ENCODE peak calls at places on chromosomes 3 and 15, in eight cellular contexts. V is cardiac muscle cell, T is GM23338, D is mesenchymal stem cell, J is psoas muscle, I is transverse colon, X is ovary, O is SK-N-SH. E is an unnamed sample. For H3K4me1, the result is how much of the 10 kb centered on the place peaks cover.

GRCh38 chr3:172156309-172156998 is 117.1 kb downstream of the FNDC3B start:
- DNase-seq in T (peak), V (no peak), I (no peak), D (no peak), O (no peak), X (no peak), J (peak), E (peak)

GRCh38 chr3:46417841-46418611 is 11.0 kb downstream of the CCRL2 start:
- DNase-seq in I (no peak), D (no peak), V (no peak), J (no peak), T (peak), O (no peak), X (no peak), E (no peak)

GRCh38 chr3:46463120-46463867 is 1.4 kb downstream of the LTF start:
- DNase-seq in O (no peak), T (no peak), I (no peak), D (no peak), J (peak), X (no peak), V (no peak), E (no peak)

GRCh38 chr3:15647629-15648167 is 46.2 kb downstream of the BTD start:
- DNase-seq in X (no peak), J (no peak), O (no peak), I (peak), T (no peak), D (peak), V (peak), E (peak)

GRCh38 chr3:77420316-77420715 is 380.4 kb downstream of the ROBO2 start:
- DNase-seq in D (no peak), X (no peak), O (no peak), V (no peak), I (no peak), T (no peak), J (no peak), E (no peak)

GRCh38 chr3:187076297-187076696 is 63.0 kb downstream of the RPL39L start:
- DNase-seq in X (no peak), D (no peak), J (no peak), V (no peak), T (no peak), O (no peak), I (no peak), E (no peak)

GRCh38 chr3:126911162-126912026 is 71.5 kb upstream of the PLXNA1 start:
- DNase-seq in D (peak), I (peak), V (peak), O (no peak), X (no peak), T (no peak), J (peak), E (peak)

GRCh38 chr15:70236306-70237103 is 138.8 kb upstream of the TLE3 start:
- DNase-seq in D (peak), O (no peak), I (no peak), V (peak), T (no peak), X (no peak), J (no peak), E (peak)

GRCh38 chr3:25009665-25010064 is 418.4 kb upstream of the RARB start:
- DNase-seq in J (no peak), X (no peak), D (no peak), T (no peak), I (no peak), O (no peak), V (no peak), E (no peak)
- H3K4me1 ChIP-seq in J (under half), X (under half), D (under half), T (under half), I (under half), O (under half), V (half or more), E (under half)

DNA sequence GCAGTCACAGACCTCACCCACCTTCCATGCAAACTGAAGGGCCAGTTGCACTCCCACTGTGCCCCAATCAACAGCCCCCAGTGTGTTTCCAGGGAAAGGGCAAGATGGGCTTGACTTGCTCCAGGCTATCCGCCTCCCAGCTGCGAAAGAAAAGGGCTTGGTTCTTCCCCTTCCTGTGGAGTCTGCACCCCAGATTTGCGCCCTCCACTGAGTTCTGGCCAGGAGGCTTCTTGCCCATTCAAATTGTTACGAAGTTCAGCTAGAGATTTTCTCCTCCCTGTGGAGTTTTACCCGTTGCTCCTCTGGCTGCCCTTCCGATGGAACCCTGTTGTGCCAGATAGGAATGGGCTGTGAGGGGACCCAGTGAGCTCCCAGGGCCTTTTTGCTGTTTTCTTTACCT is 1096.9 kb upstream of the ALCAM start:
- DNase-seq in I (no peak), D (no peak), O (no peak), X (no peak), V (no peak), T (no peak), J (no peak), E (no peak)
- H3K4me1 ChIP-seq in I (under half), D (under half), O (under half), X (under half), V (under half), T (under half), J (under half), E (under half)

GRCh38 chr3:155184027-155184426 is 103.9 kb downstream of the MME start:
- DNase-seq in T (no peak), X (no peak), O (no peak), V (peak), D (peak), J (no peak), I (no peak), E (no peak)

GRCh38 chr3:155182467-155182866 is 102.3 kb downstream of the MME start:
- DNase-seq in D (no peak), I (no peak), T (no peak), J (no peak), O (no peak), V (no peak), X (no peak), E (no peak)

GRCh38 chr3:155188036-155188435 is 105.4 kb downstream of the STRIT1 start:
- DNase-seq in X (no peak), I (no peak), D (no peak), J (no peak), O (no peak), V (no peak), T (no peak), E (peak)

GRCh38 chr3:155189478-155189877 is 104.0 kb downstream of the STRIT1 start:
- DNase-seq in I (no peak), D (no peak), T (no peak), X (no peak), V (no peak), J (no peak), O (no peak), E (no peak)

GRCh38 chr3:155185623-155186022 is 105.5 kb downstream of the MME start:
- DNase-seq in J (no peak), V (peak), X (no peak), I (no peak), T (peak), O (no peak), D (peak), E (peak)
- H3K4me1 ChIP-seq in J (under half), V (under half), X (under half), I (under half), T (under half), O (under half), D (under half), E (under half)

DNA sequence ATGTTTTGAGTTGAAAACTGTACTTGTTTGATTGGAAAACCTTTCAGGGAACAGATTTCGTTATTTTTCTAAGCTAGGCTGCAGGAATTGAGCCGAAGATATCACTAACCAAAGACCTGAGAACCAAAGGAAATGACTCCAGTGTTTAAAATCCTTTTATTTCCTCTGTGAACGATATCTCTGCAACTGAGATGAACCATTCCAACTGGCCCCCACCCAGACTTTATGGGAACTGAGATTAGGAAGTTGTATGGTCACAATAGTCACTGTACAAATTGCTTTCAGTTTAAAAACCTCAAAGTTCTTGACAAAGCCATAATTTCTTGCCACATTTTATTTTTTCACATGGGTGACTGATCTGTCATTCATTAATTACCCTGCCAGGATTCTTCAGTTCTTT is 232.4 kb downstream of the RBMS3 start:
- DNase-seq in I (no peak), X (no peak), V (peak), T (no peak), D (peak), O (no peak), J (no peak), E (peak)
- H3K4me1 ChIP-seq in I (under half), X (under half), V (under half), T (under half), D (under half), O (under half), J (half or more), E (under half)

GRCh38 chr3:135868801-135869200 is 96.7 kb upstream of the PPP2R3A start:
- DNase-seq in O (no peak), J (no peak), X (no peak), V (no peak), T (no peak), I (no peak), D (no peak), E (no peak)
- H3K4me1 ChIP-seq in O (under half), J (under half), X (under half), V (under half), T (under half), I (under half), D (under half), E (under half)

GRCh38 chr3:183444748-183445147 is 16.3 kb upstream of the MCF2L2 start:
- DNase-seq in O (no peak), T (no peak), X (no peak), J (no peak), I (no peak), D (no peak), V (no peak), E (no peak)

GRCh38 chr3:183442994-183443393 is 14.6 kb upstream of the MCF2L2 start:
- DNase-seq in T (no peak), D (no peak), V (no peak), J (no peak), I (no peak), O (no peak), X (no peak), E (no peak)

GRCh38 chr3:183447206-183448001 is 19.0 kb upstream of the MCF2L2 start:
- DNase-seq in X (peak), V (peak), I (peak), J (peak), D (peak), T (peak), O (peak), E (peak)

GRCh38 chr3:183446838-183447205 is 18.4 kb upstream of the MCF2L2 start:
- DNase-seq in J (no peak), V (no peak), X (no peak), D (no peak), O (no peak), T (no peak), I (no peak), E (no peak)

GRCh38 chr3:183443395-183444132 is 15.1 kb upstream of the MCF2L2 start:
- DNase-seq in O (no peak), I (no peak), X (no peak), D (no peak), J (no peak), T (no peak), V (no peak), E (no peak)
- H3K4me1 ChIP-seq in O (under half), I (under half), X (under half), D (under half), J (under half), T (under half), V (under half), E (under half)

E was measured in GM23248.